ENCODE peak calls at places on chromosomes 1 and 21, in nine cellular contexts. D, O, F, R, M, Y, H, V and U are unnamed samples.

GRCh38 chr1:224067621-224068457 is 46.1 kb upstream of the FBXO28 start:
- DNase-seq in V (peak), F (no peak), R (no peak), O (peak), Y (peak), D (no peak), H (no peak), M (no peak), U (peak)

GRCh38 chr1:169103443-169103842 is 3.0 kb upstream of the ATP1B1 start:
- DNase-seq in V (no peak), M (no peak), Y (no peak), R (no peak), F (no peak), D (no peak), O (no peak), H (peak), U (peak)

GRCh38 chr21:45341779-45342178 is 54.1 kb upstream of the POFUT2 start:
- DNase-seq in D (no peak), M (no peak), R (no peak), F (no peak), V (peak), O (peak), Y (no peak), H (no peak), U (no peak)

GRCh38 chr1:114154146-114154962 is 685 bp upstream of the SYT6 start:
- DNase-seq in V (peak), D (no peak), H (no peak), Y (no peak), O (peak), F (peak), R (no peak), M (no peak), U (no peak)

GRCh38 chr1:115537415-115537814 is 104.4 kb upstream of the VANGL1 start:
- DNase-seq in F (no peak), R (no peak), Y (no peak), M (no peak), H (no peak), D (no peak), V (no peak), O (no peak), U (no peak)

GRCh38 chr1:243513726-243514491 is 258.1 kb downstream of the SDCCAG8 start:
- DNase-seq in V (peak), M (no peak), Y (no peak), O (no peak), D (no peak), H (no peak), R (no peak), F (no peak), U (peak)

GRCh38 chr1:243313635-243314536 is 58.0 kb downstream of the SDCCAG8 start:
- DNase-seq in M (no peak), O (peak), F (no peak), V (no peak), Y (no peak), H (no peak), R (no peak), D (no peak), U (no peak)

GRCh38 chr1:167487614-167488013 is 30.7 kb downstream of the CD247 start:
- DNase-seq in V (no peak), H (no peak), F (no peak), D (no peak), R (no peak), O (no peak), Y (no peak), M (no peak), U (no peak)

GRCh38 chr1:33692216-33693188 is 171.4 kb upstream of the HMGB4 start:
- DNase-seq in M (no peak), V (no peak), D (no peak), F (no peak), H (no peak), Y (no peak), R (peak), O (no peak), U (no peak)

GRCh38 chr1:45266151-45266801 is 59.9 kb upstream of the ZSWIM5 start:
- DNase-seq in R (no peak), Y (peak), V (peak), M (no peak), H (peak), F (no peak), O (no peak), D (peak), U (peak)

GRCh38 chr1:159934136-159935039 is 9.1 kb upstream of the TAGLN2 start:
- DNase-seq in F (no peak), R (no peak), H (no peak), Y (no peak), O (no peak), D (no peak), V (no peak), M (no peak), U (no peak)

GRCh38 chr1:19209439-19209989 is 552 bp downstream of the UBR4 start:
- DNase-seq in H (no peak), Y (peak), V (peak), R (no peak), M (peak), F (peak), O (peak), D (peak), U (peak)

GRCh38 chr1:45730075-45730779 is 20.2 kb downstream of the IPP start:
- DNase-seq in H (no peak), V (no peak), D (no peak), R (no peak), F (no peak), M (no peak), O (no peak), Y (no peak), U (no peak)

GRCh38 chr1:34192621-34193020 is 15.9 kb downstream of the C1orf94 start:
- DNase-seq in R (no peak), M (no peak), F (no peak), H (no peak), Y (no peak), O (no peak), V (no peak), D (no peak), U (no peak)

GRCh38 chr1:3074800-3075199 is 5.8 kb downstream of the PRDM16 start:
- DNase-seq in H (no peak), D (no peak), R (no peak), Y (no peak), M (no peak), F (no peak), O (no peak), V (no peak), U (no peak)

GRCh38 chr1:85502625-85503083 is 37.7 kb upstream of the DDAH1 start:
- DNase-seq in M (no peak), F (no peak), Y (peak), O (peak), R (no peak), V (peak), H (no peak), D (peak), U (peak)

GRCh38 chr1:197418693-197419092 is 150.6 kb downstream of the CRB1 start:
- DNase-seq in R (no peak), M (no peak), H (no peak), O (no peak), V (no peak), D (no peak), Y (no peak), F (no peak), U (no peak)

GRCh38 chr1:72481420-72481819 is 199.1 kb upstream of the NEGR1 start:
- DNase-seq in Y (no peak), H (no peak), D (no peak), R (no peak), O (no peak), M (no peak), V (no peak), F (no peak), U (no peak)

GRCh38 chr1:192516776-192517297 is 58.7 kb upstream of the RGS1 start:
- DNase-seq in F (no peak), H (no peak), V (peak), Y (peak), M (peak), R (no peak), O (no peak), D (no peak), U (peak)

GRCh38 chr1:99171126-99171813 is 93.0 kb upstream of the PLPPR4 start:
- DNase-seq in R (no peak), D (no peak), O (no peak), H (no peak), M (no peak), Y (no peak), F (no peak), V (no peak), U (peak)

GRCh38 chr1:97337250-97338030 is 583.4 kb downstream of the DPYD start:
- DNase-seq in O (no peak), H (no peak), D (no peak), M (no peak), Y (no peak), R (no peak), V (no peak), F (no peak), U (peak)

GRCh38 chr1:205680073-205680851 is at the start of gene SLC45A3:
- DNase-seq in M (peak), Y (no peak), R (no peak), H (peak), F (peak), V (no peak), D (no peak), O (peak), U (no peak)

GRCh38 chr1:111563619-111564018 is 56.0 kb upstream of the RAP1A start:
- DNase-seq in D (no peak), M (no peak), H (no peak), O (no peak), R (peak), F (no peak), Y (peak), V (peak), U (peak)

GRCh38 chr21:34884346-34884929 is 164.7 kb downstream of the RUNX1 start:
- DNase-seq in D (no peak), O (no peak), M (no peak), F (no peak), R (peak), V (no peak), H (no peak), Y (no peak), U (no peak)

GRCh38 chr1:200558866-200559459 is 61.6 kb downstream of the KIF14 start:
- DNase-seq in F (no peak), D (no peak), H (no peak), M (no peak), V (peak), O (peak), R (no peak), Y (peak), U (peak)

GRCh38 chr1:2875677-2876531 is 74.4 kb upstream of the TTC34 start:
- DNase-seq in O (no peak), D (no peak), H (no peak), F (peak), M (no peak), R (no peak), Y (no peak), V (peak), U (no peak)

GRCh38 chr1:167800241-167800640 is 78.5 kb downstream of the MPZL1 start:
- DNase-seq in F (no peak), H (no peak), O (no peak), R (no peak), V (no peak), M (no peak), D (no peak), Y (no peak), U (no peak)

GRCh38 chr1:24119859-24120756 is 8.2 kb upstream of the MYOM3 start:
- DNase-seq in Y (no peak), D (no peak), R (no peak), H (no peak), V (peak), M (no peak), O (no peak), F (no peak), U (peak)

GRCh38 chr21:41582298-41582840 is 74.4 kb upstream of the TMPRSS2 start:
- DNase-seq in F (no peak), D (no peak), V (no peak), M (no peak), R (no peak), O (no peak), H (no peak), Y (no peak), U (no peak)

GRCh38 chr1:27630859-27631491 is 4.0 kb downstream of the FGR start:
- DNase-seq in H (no peak), D (no peak), R (no peak), O (no peak), V (no peak), F (no peak), M (no peak), Y (no peak), U (no peak)

GRCh38 chr1:53378061-53378460 is 50.2 kb upstream of the LRP8 start:
- DNase-seq in V (no peak), F (no peak), M (no peak), O (no peak), Y (no peak), D (peak), H (no peak), R (no peak), U (no peak)

GRCh38 chr21:21631961-21632360 is 633.8 kb downstream of the NCAM2 start:
- DNase-seq in H (no peak), M (no peak), F (no peak), R (no peak), V (peak), O (no peak), D (no peak), Y (no peak), U (no peak)

GRCh38 chr1:161019767-161020572 is 982 bp downstream of the F11R start:
- DNase-seq in Y (no peak), V (no peak), D (no peak), O (no peak), F (no peak), H (no peak), M (no peak), R (no peak), U (peak)

GRCh38 chr1:31870086-31870736 is 54.4 kb upstream of the SPOCD1 start:
- DNase-seq in D (no peak), F (no peak), Y (no peak), H (no peak), R (no peak), O (no peak), V (no peak), M (no peak), U (no peak)

GRCh38 chr1:204286841-204287387 is 72.8 kb downstream of the PLEKHA6 start:
- DNase-seq in M (no peak), V (no peak), O (peak), F (peak), D (no peak), Y (no peak), H (peak), R (no peak), U (peak)

GRCh38 chr1:16727190-16728111 is 12.9 kb upstream of the RNU1-4 start:
- DNase-seq in F (peak), M (peak), R (peak), Y (peak), D (peak), H (peak), O (peak), V (peak), U (no peak)